ENCODE peak calls at places on chromosomes 1 and 21, in nine cellular contexts. O is HT1080; L is HCT116; E is fibroblast of the conjunctiva; F is lower leg skin; H is activated T-helper 1 cell treated with anti-CD3 and anti-CD28 coated beads, Interleukin-12 subunit alpha, Interleukin-12 subunit beta, Interleukin-2, Interleukin-4 antibody, amounts not matched to agents 30 ng/mL and 10 ng/mL and 1 ng/mL, durations not matched to agents 14 hours and 24 hours and 36 hours; N is activated CD4-positive, alpha-beta T cell treated with anti-CD3 and anti-CD28 coated beads, Interleukin-2, amount 50 U/mL, for 4 hours; R is GM03348; V is NCI-H774. M is an unnamed sample.

GRCh38 chr1:221822591-221822990 is 80.7 kb upstream of the DUSP10 start:
- DNase-seq in O (no peak), L (no peak), E (no peak), F (no peak), H (no peak), N (no peak), R (no peak), V (no peak), M (no peak)

GRCh38 chr1:56452027-56453011 is 127.0 kb downstream of the PLPP3 start:
- DNase-seq in O (no peak), L (no peak), E (no peak), F (peak; percentile 35), H (no peak), N (no peak), R (no peak), V (no peak), M (peak; percentile 50)

GRCh38 chr1:61051455-61052392 is 30.6 kb upstream of the NFIA start:
- DNase-seq in O (no peak), L (no peak), E (no peak), F (no peak), H (no peak), N (no peak), R (no peak), V (no peak), M (no peak)

GRCh38 chr1:117060441-117061317 is 553 bp downstream of the TTF2 start:
- DNase-seq in O (peak; percentile 36), L (peak; percentile 21), E (no peak), F (peak; percentile 30), H (peak; percentile 32), N (peak; percentile 22), R (peak; percentile 58), V (no peak), M (no peak)

GRCh38 chr1:51417496-51418383 is 87.4 kb upstream of the TTC39A start:
- DNase-seq in O (no peak), L (no peak), E (no peak), F (no peak), H (no peak), N (no peak), R (peak; percentile 9), V (no peak), M (peak; percentile 2)

GRCh38 chr1:33866286-33866685 is 2.4 kb downstream of the HMGB4 start:
- DNase-seq in O (no peak), L (no peak), E (no peak), F (no peak), H (no peak), N (no peak), R (peak; percentile 37), V (no peak), M (peak; percentile 79)

GRCh38 chr1:59215766-59216291 is 81.1 kb upstream of the FGGY start:
- DNase-seq in O (peak; percentile 18), L (peak; percentile 1), E (no peak), F (no peak), H (no peak), N (no peak), R (no peak), V (no peak), M (no peak)

GRCh38 chr21:33578959-33579542 is 9.4 kb downstream of the DONSON start:
- DNase-seq in O (no peak), L (no peak), E (no peak), F (no peak), H (no peak), N (no peak), R (no peak), V (no peak), M (no peak)

M was measured in astrocyte of the cerebellum.